ENCODE peak calls at places on chromosomes 2 and 18, in six cellular contexts. One of them, this sample, is unnamed.

GRCh38 chr18:24321071-24321470 is 76.6 kb downstream of the OSBPL1A start:
- DNase-seq in NCI-H2029 treated with DMSO at 0.1 percent for 48 hours: no peak
- DNase-seq in progenitor cell of endocrine pancreas: no peak
- DNase-seq in activated CD8-positive, alpha-beta memory T cell treated with anti-CD3 and anti-CD28 coated beads, Interleukin-2, amount 10 ng/mL, durations not matched to agents 7 days and 5 days: no peak
- DNase-seq in brain microvascular endothelial cell: no peak
- DNase-seq in Peyer's patch: no peak
- DNase-seq in this sample: no peak

GRCh38 chr18:9474103-9474982 is 970 bp upstream of the RALBP1 start:
- DNase-seq in NCI-H2029 treated with DMSO at 0.1 percent for 48 hours: no peak
- DNase-seq in progenitor cell of endocrine pancreas: no peak
- DNase-seq in activated CD8-positive, alpha-beta memory T cell treated with anti-CD3 and anti-CD28 coated beads, Interleukin-2, amount 10 ng/mL, durations not matched to agents 7 days and 5 days: peak
- DNase-seq in brain microvascular endothelial cell: peak
- DNase-seq in Peyer's patch: peak
- DNase-seq in this sample: no peak

GRCh38 chr2:69830045-69830905 is 815 bp downstream of the GMCL1 start:
- DNase-seq in NCI-H2029 treated with DMSO at 0.1 percent for 48 hours: no peak
- DNase-seq in progenitor cell of endocrine pancreas: peak
- DNase-seq in activated CD8-positive, alpha-beta memory T cell treated with anti-CD3 and anti-CD28 coated beads, Interleukin-2, amount 10 ng/mL, durations not matched to agents 7 days and 5 days: peak
- DNase-seq in brain microvascular endothelial cell: peak
- DNase-seq in Peyer's patch: peak
- DNase-seq in this sample: no peak

GRCh38 chr18:37476182-37476581 is 89.4 kb downstream of the CELF4 start:
- DNase-seq in NCI-H2029 treated with DMSO at 0.1 percent for 48 hours: no peak
- DNase-seq in progenitor cell of endocrine pancreas: peak
- DNase-seq in activated CD8-positive, alpha-beta memory T cell treated with anti-CD3 and anti-CD28 coated beads, Interleukin-2, amount 10 ng/mL, durations not matched to agents 7 days and 5 days: no peak
- DNase-seq in brain microvascular endothelial cell: peak
- DNase-seq in Peyer's patch: no peak
- DNase-seq in this sample: no peak

GRCh38 chr18:58953627-58954026 is 89.0 kb downstream of the ZNF532 start:
- DNase-seq in NCI-H2029 treated with DMSO at 0.1 percent for 48 hours: peak
- DNase-seq in progenitor cell of endocrine pancreas: no peak
- DNase-seq in activated CD8-positive, alpha-beta memory T cell treated with anti-CD3 and anti-CD28 coated beads, Interleukin-2, amount 10 ng/mL, durations not matched to agents 7 days and 5 days: no peak
- DNase-seq in brain microvascular endothelial cell: no peak
- DNase-seq in Peyer's patch: no peak
- DNase-seq in this sample: peak

GRCh38 chr2:96985181-96985580 is 1.2 kb downstream of the FAM178B start:
- DNase-seq in NCI-H2029 treated with DMSO at 0.1 percent for 48 hours: no peak
- DNase-seq in progenitor cell of endocrine pancreas: no peak
- DNase-seq in activated CD8-positive, alpha-beta memory T cell treated with anti-CD3 and anti-CD28 coated beads, Interleukin-2, amount 10 ng/mL, durations not matched to agents 7 days and 5 days: no peak
- DNase-seq in brain microvascular endothelial cell: no peak
- DNase-seq in Peyer's patch: no peak
- DNase-seq in this sample: no peak

GRCh38 chr2:2639251-2640139 is 308.4 kb upstream of the MYT1L start:
- DNase-seq in NCI-H2029 treated with DMSO at 0.1 percent for 48 hours: no peak
- DNase-seq in progenitor cell of endocrine pancreas: no peak
- DNase-seq in activated CD8-positive, alpha-beta memory T cell treated with anti-CD3 and anti-CD28 coated beads, Interleukin-2, amount 10 ng/mL, durations not matched to agents 7 days and 5 days: no peak
- DNase-seq in brain microvascular endothelial cell: no peak
- DNase-seq in Peyer's patch: no peak
- DNase-seq in this sample: no peak

GRCh38 chr2:28160986-28161425 is 231.7 kb upstream of the FOSL2 start:
- DNase-seq in NCI-H2029 treated with DMSO at 0.1 percent for 48 hours: no peak
- DNase-seq in progenitor cell of endocrine pancreas: no peak
- DNase-seq in activated CD8-positive, alpha-beta memory T cell treated with anti-CD3 and anti-CD28 coated beads, Interleukin-2, amount 10 ng/mL, durations not matched to agents 7 days and 5 days: no peak
- DNase-seq in brain microvascular endothelial cell: no peak
- DNase-seq in Peyer's patch: no peak
- DNase-seq in this sample: no peak

GRCh38 chr2:20035961-20036666 is 15.3 kb downstream of the LAPTM4A start:
- DNase-seq in NCI-H2029 treated with DMSO at 0.1 percent for 48 hours: no peak
- DNase-seq in progenitor cell of endocrine pancreas: no peak
- DNase-seq in activated CD8-positive, alpha-beta memory T cell treated with anti-CD3 and anti-CD28 coated beads, Interleukin-2, amount 10 ng/mL, durations not matched to agents 7 days and 5 days: no peak
- DNase-seq in brain microvascular endothelial cell: no peak
- DNase-seq in Peyer's patch: no peak
- DNase-seq in this sample: peak

GRCh38 chr2:240986787-240987411 is 11.5 kb upstream of the SNED1 start:
- DNase-seq in NCI-H2029 treated with DMSO at 0.1 percent for 48 hours: no peak
- DNase-seq in progenitor cell of endocrine pancreas: no peak
- DNase-seq in activated CD8-positive, alpha-beta memory T cell treated with anti-CD3 and anti-CD28 coated beads, Interleukin-2, amount 10 ng/mL, durations not matched to agents 7 days and 5 days: no peak
- DNase-seq in brain microvascular endothelial cell: no peak
- DNase-seq in Peyer's patch: peak
- DNase-seq in this sample: no peak

GRCh38 chr2:128421286-128421685 is 102.6 kb upstream of the HS6ST1 start:
- DNase-seq in NCI-H2029 treated with DMSO at 0.1 percent for 48 hours: no peak
- DNase-seq in progenitor cell of endocrine pancreas: no peak
- DNase-seq in activated CD8-positive, alpha-beta memory T cell treated with anti-CD3 and anti-CD28 coated beads, Interleukin-2, amount 10 ng/mL, durations not matched to agents 7 days and 5 days: peak
- DNase-seq in brain microvascular endothelial cell: no peak
- DNase-seq in Peyer's patch: peak
- DNase-seq in this sample: no peak

GRCh38 chr2:196263181-196263747 is 91.9 kb upstream of the STK17B start:
- DNase-seq in NCI-H2029 treated with DMSO at 0.1 percent for 48 hours: no peak
- DNase-seq in progenitor cell of endocrine pancreas: no peak
- DNase-seq in activated CD8-positive, alpha-beta memory T cell treated with anti-CD3 and anti-CD28 coated beads, Interleukin-2, amount 10 ng/mL, durations not matched to agents 7 days and 5 days: peak
- DNase-seq in brain microvascular endothelial cell: peak
- DNase-seq in Peyer's patch: no peak
- DNase-seq in this sample: no peak

GRCh38 chr2:112691761-112692370 is 29.0 kb upstream of the NT5DC4 start:
- DNase-seq in NCI-H2029 treated with DMSO at 0.1 percent for 48 hours: no peak
- DNase-seq in progenitor cell of endocrine pancreas: no peak
- DNase-seq in activated CD8-positive, alpha-beta memory T cell treated with anti-CD3 and anti-CD28 coated beads, Interleukin-2, amount 10 ng/mL, durations not matched to agents 7 days and 5 days: no peak
- DNase-seq in brain microvascular endothelial cell: no peak
- DNase-seq in Peyer's patch: no peak
- DNase-seq in this sample: peak

GRCh38 chr2:145994910-145995309 is 1475.0 kb upstream of the ZEB2 start:
- DNase-seq in NCI-H2029 treated with DMSO at 0.1 percent for 48 hours: no peak
- DNase-seq in progenitor cell of endocrine pancreas: no peak
- DNase-seq in activated CD8-positive, alpha-beta memory T cell treated with anti-CD3 and anti-CD28 coated beads, Interleukin-2, amount 10 ng/mL, durations not matched to agents 7 days and 5 days: no peak
- DNase-seq in brain microvascular endothelial cell: no peak
- DNase-seq in Peyer's patch: no peak
- DNase-seq in this sample: no peak

GRCh38 chr2:168566974-168567650 is 111.0 kb downstream of the CERS6 start:
- DNase-seq in NCI-H2029 treated with DMSO at 0.1 percent for 48 hours: no peak
- DNase-seq in progenitor cell of endocrine pancreas: no peak
- DNase-seq in activated CD8-positive, alpha-beta memory T cell treated with anti-CD3 and anti-CD28 coated beads, Interleukin-2, amount 10 ng/mL, durations not matched to agents 7 days and 5 days: no peak
- DNase-seq in brain microvascular endothelial cell: no peak
- DNase-seq in Peyer's patch: no peak
- DNase-seq in this sample: no peak

GRCh38 chr18:51385270-51385669 is 187.8 kb upstream of the MEX3C start:
- DNase-seq in NCI-H2029 treated with DMSO at 0.1 percent for 48 hours: no peak
- DNase-seq in progenitor cell of endocrine pancreas: no peak
- DNase-seq in activated CD8-positive, alpha-beta memory T cell treated with anti-CD3 and anti-CD28 coated beads, Interleukin-2, amount 10 ng/mL, durations not matched to agents 7 days and 5 days: no peak
- DNase-seq in brain microvascular endothelial cell: no peak
- DNase-seq in Peyer's patch: no peak
- DNase-seq in this sample: no peak

GRCh38 chr18:75777630-75778029 is 350.1 kb upstream of the SMIM21 start:
- DNase-seq in NCI-H2029 treated with DMSO at 0.1 percent for 48 hours: no peak
- DNase-seq in progenitor cell of endocrine pancreas: no peak
- DNase-seq in activated CD8-positive, alpha-beta memory T cell treated with anti-CD3 and anti-CD28 coated beads, Interleukin-2, amount 10 ng/mL, durations not matched to agents 7 days and 5 days: no peak
- DNase-seq in brain microvascular endothelial cell: no peak
- DNase-seq in Peyer's patch: no peak
- DNase-seq in this sample: no peak

GRCh38 chr2:62143696-62144095 is 52.2 kb upstream of the B3GNT2 start:
- DNase-seq in NCI-H2029 treated with DMSO at 0.1 percent for 48 hours: no peak
- DNase-seq in progenitor cell of endocrine pancreas: no peak
- DNase-seq in activated CD8-positive, alpha-beta memory T cell treated with anti-CD3 and anti-CD28 coated beads, Interleukin-2, amount 10 ng/mL, durations not matched to agents 7 days and 5 days: no peak
- DNase-seq in brain microvascular endothelial cell: no peak
- DNase-seq in Peyer's patch: no peak
- DNase-seq in this sample: no peak

GRCh38 chr2:96953611-96954489 is 32.5 kb downstream of the FAM178B start:
- DNase-seq in NCI-H2029 treated with DMSO at 0.1 percent for 48 hours: no peak
- DNase-seq in progenitor cell of endocrine pancreas: no peak
- DNase-seq in activated CD8-positive, alpha-beta memory T cell treated with anti-CD3 and anti-CD28 coated beads, Interleukin-2, amount 10 ng/mL, durations not matched to agents 7 days and 5 days: peak
- DNase-seq in brain microvascular endothelial cell: no peak
- DNase-seq in Peyer's patch: peak
- DNase-seq in this sample: peak

GRCh38 chr2:19644763-19645162 is 257.0 kb downstream of the TTC32 start:
- DNase-seq in NCI-H2029 treated with DMSO at 0.1 percent for 48 hours: no peak
- DNase-seq in progenitor cell of endocrine pancreas: no peak
- DNase-seq in activated CD8-positive, alpha-beta memory T cell treated with anti-CD3 and anti-CD28 coated beads, Interleukin-2, amount 10 ng/mL, durations not matched to agents 7 days and 5 days: no peak
- DNase-seq in brain microvascular endothelial cell: no peak
- DNase-seq in Peyer's patch: no peak
- DNase-seq in this sample: no peak

GRCh38 chr2:160062283-160063005 is at the start of gene PLA2R1:
- DNase-seq in NCI-H2029 treated with DMSO at 0.1 percent for 48 hours: no peak
- DNase-seq in progenitor cell of endocrine pancreas: peak
- DNase-seq in activated CD8-positive, alpha-beta memory T cell treated with anti-CD3 and anti-CD28 coated beads, Interleukin-2, amount 10 ng/mL, durations not matched to agents 7 days and 5 days: no peak
- DNase-seq in brain microvascular endothelial cell: no peak
- DNase-seq in Peyer's patch: peak
- DNase-seq in this sample: no peak

GRCh38 chr2:105866439-105867170 is 121.9 kb downstream of the NCK2 start:
- DNase-seq in NCI-H2029 treated with DMSO at 0.1 percent for 48 hours: no peak
- DNase-seq in progenitor cell of endocrine pancreas: no peak
- DNase-seq in activated CD8-positive, alpha-beta memory T cell treated with anti-CD3 and anti-CD28 coated beads, Interleukin-2, amount 10 ng/mL, durations not matched to agents 7 days and 5 days: no peak
- DNase-seq in brain microvascular endothelial cell: peak
- DNase-seq in Peyer's patch: no peak
- DNase-seq in this sample: no peak

This sample was measured in DMS153.